ENCODE peak calls at places on chromosomes 13 and 19, in four cellular contexts. A is PC-9, J is adrenal gland, N is dorsolateral prefrontal cortex. M is an unnamed sample.
A peak's percentile ranks its signal among the peaks of the same experiment; 100 is the strongest.

GRCh38 chr19:38665950-38666661 is 18.7 kb downstream of the ACTN4 start:
- DNase-seq in A (peak; percentile 81), J (peak; percentile 70), N (no peak), M (no peak)

GRCh38 chr19:41861846-41862245 is 1.8 kb downstream of the RPS19 start:
- DNase-seq in A (no peak), J (no peak), N (no peak), M (no peak)

GRCh38 chr13:35621989-35622388 is 145.5 kb upstream of the MAB21L1 start:
- DNase-seq in A (no peak), J (no peak), N (no peak), M (no peak)

GRCh38 chr19:57282011-57282636 is 1.8 kb downstream of the ZNF460 start:
- DNase-seq in A (no peak), J (no peak), N (no peak), M (no peak)

GRCh38 chr19:17125052-17125727 is 49.6 kb downstream of the MYO9B start:
- DNase-seq in A (peak; percentile 34), J (no peak), N (peak; percentile 48), M (no peak)

GRCh38 chr19:35030257-35031071 is at the start of gene SCN1B:
- DNase-seq in A (peak; percentile 74), J (peak; percentile 66), N (no peak), M (no peak)

GRCh38 chr13:106649495-106649894 is 81.6 kb upstream of the ARGLU1 start:
- DNase-seq in A (peak; percentile 59), J (no peak), N (no peak), M (no peak)

GRCh38 chr13:102197193-102197592 is 204.7 kb downstream of the FGF14 start:
- DNase-seq in A (no peak), J (no peak), N (no peak), M (no peak)

GRCh38 chr13:39655569-39656324 is at the start of gene COG6:
- DNase-seq in A (peak; percentile 90), J (peak; percentile 82), N (peak; percentile 89), M (peak; percentile 61)

GRCh38 chr19:8251025-8251472 is 41.9 kb downstream of the CERS4 start:
- DNase-seq in A (no peak), J (no peak), N (peak; percentile 85), M (no peak)

GRCh38 chr13:105665284-105665683 is 870.2 kb downstream of the EFNB2 start:
- DNase-seq in A (no peak), J (no peak), N (no peak), M (no peak)

GRCh38 chr19:38862321-38863059 is 12.7 kb upstream of the HNRNPL start:
- DNase-seq in A (no peak), J (peak; percentile 75), N (no peak), M (no peak)

GRCh38 chr19:18417250-18418033 is 1.8 kb upstream of the SSBP4 start:
- DNase-seq in A (peak; percentile 77), J (peak; percentile 72), N (no peak), M (no peak)

GRCh38 chr13:30551194-30551593 is 66.5 kb upstream of the USPL1 start:
- DNase-seq in A (no peak), J (no peak), N (no peak), M (no peak)

GRCh38 chr13:49304763-49305695 is 57.3 kb downstream of the CDADC1 start:
- DNase-seq in A (no peak), J (no peak), N (no peak), M (no peak)

GRCh38 chr13:48562296-48563066 is 29.6 kb upstream of the RCBTB2 start:
- DNase-seq in A (no peak), J (no peak), N (no peak), M (no peak)

DNA sequence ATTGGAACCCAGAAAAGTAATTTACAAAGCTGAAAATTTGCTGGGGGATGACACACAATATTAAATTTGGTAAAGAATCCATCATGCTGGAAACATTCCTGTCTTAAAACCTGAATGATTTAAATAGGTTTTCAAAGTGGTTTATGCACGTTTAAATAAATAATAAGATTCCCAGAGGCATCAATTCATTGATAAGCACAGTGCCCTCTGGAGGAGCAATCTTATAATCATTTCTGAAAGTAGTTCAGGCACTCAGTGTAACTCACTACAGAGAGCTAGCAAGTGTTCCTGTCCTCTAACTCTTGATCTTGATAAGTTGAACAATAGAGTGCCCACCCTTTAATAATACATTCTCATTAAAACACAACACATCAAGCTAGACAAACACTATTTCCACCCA is 43.5 kb upstream of the SHISA2 start:
- DNase-seq in A (no peak), J (no peak), N (no peak), M (no peak)
- TF ChIP-seq CTCF in A (no peak), J (no peak), N (no peak), M (no peak)

DNA sequence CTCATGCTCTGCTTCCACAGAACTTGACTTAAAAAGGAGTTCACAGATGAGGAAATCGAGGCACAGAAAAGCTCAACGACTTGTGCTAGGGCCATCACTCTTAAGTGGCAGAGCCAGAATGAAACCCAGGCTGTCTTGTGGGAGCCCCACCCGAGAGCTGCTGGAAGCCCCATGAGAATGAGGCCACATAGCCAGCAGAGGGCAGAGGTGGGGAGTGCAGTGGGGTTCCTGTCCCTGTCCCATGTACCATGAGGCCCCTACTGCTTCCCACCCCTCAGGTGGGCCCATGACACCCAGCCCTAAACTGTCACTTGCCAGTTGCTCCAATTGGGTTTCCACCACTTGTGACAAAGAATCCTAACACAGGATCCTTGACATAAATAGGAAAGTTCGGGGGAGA is 175.9 kb downstream of the IRS2 start:
- DNase-seq in A (peak; percentile 18), J (peak; percentile 34), N (no peak), M (no peak)
- TF ChIP-seq CTCF in A (peak; percentile 52), J (no peak), N (peak; percentile 39), M (peak; percentile 11)

DNA sequence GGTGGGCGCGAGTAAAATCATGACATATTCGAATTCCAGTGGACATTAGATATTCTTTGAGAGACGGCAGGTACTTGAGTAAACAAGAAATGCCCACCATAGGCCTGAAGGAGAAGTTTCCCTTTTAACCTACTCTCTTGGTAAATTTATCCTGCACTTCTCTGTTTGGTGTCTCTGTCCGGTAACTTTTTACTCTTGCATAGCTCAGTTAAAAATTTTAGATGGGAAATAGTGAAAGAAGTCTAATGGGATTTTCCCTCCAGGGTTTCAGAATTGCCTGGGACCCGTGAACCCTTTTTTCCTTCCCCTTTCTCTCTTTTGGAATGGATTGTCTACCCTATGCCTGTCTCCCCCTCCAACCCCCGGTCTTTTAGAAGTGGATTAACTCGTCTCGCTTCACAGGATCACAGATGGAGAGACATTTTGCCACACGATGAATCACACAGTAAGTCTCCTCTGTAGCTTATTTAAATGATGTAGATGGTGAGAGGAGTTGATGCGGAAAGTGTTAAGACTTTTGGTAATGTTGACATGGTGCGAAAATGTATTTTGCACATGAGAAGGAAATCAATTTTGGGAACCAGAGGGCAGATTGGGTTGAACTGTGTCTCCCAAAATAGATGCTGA is 511 bp upstream of the MIPEP start:
- DNase-seq in A (no peak), J (no peak), N (no peak), M (no peak)
- TF ChIP-seq CTCF in A (no peak), J (no peak), N (no peak), M (no peak)

GRCh38 chr19:54029930-54030490 is 33.7 kb downstream of the VSTM1 start:
- DNase-seq in A (peak; percentile 65), J (peak; percentile 57), N (peak; percentile 64), M (peak; percentile 27)
- TF ChIP-seq CTCF in A (peak; percentile 87), J (peak; percentile 38), N (peak; percentile 64), M (peak; percentile 75)